ENCODE peak calls at places on chromosomes 13 and 19, in ten cellular contexts. W, C, Y, S, N, I, Q, V, A and Z are unnamed samples.

GRCh38 chr19:11028146-11028545 is 61.1 kb upstream of the LDLR start:
- DNase-seq in W (no peak), C (no peak), Y (no peak), S (no peak), N (no peak), I (no peak), Q (no peak), V (no peak), A (no peak), Z (no peak)

GRCh38 chr19:39407644-39408391 is 1.2 kb downstream of the ZFP36 start:
- DNase-seq in W (peak), C (no peak), Y (peak), S (no peak), N (peak), I (no peak), Q (peak), V (no peak), A (no peak), Z (no peak)

GRCh38 chr19:34364830-34365462 is at the start of gene GPI:
- DNase-seq in W (peak), C (no peak), Y (peak), S (no peak), N (peak), I (peak), Q (peak), V (peak), A (no peak), Z (no peak)

GRCh38 chr19:50829801-50830200 is 3.6 kb downstream of the KLK15 start:
- DNase-seq in W (no peak), C (no peak), Y (no peak), S (no peak), N (no peak), I (no peak), Q (no peak), V (no peak), A (no peak), Z (no peak)

GRCh38 chr13:99980201-99981114 is 1.1 kb upstream of the ZIC2 start:
- DNase-seq in W (peak), C (no peak), Y (peak), S (no peak), N (peak), I (peak), Q (peak), V (no peak), A (peak), Z (peak)

GRCh38 chr13:110593430-110594130 is 21.8 kb upstream of the NAXD start:
- DNase-seq in W (peak), C (no peak), Y (no peak), S (no peak), N (no peak), I (no peak), Q (no peak), V (peak), A (no peak), Z (peak)

GRCh38 chr13:48562296-48563066 is 29.6 kb upstream of the RCBTB2 start:
- DNase-seq in W (no peak), C (no peak), Y (no peak), S (no peak), N (no peak), I (no peak), Q (no peak), V (no peak), A (no peak), Z (no peak)

GRCh38 chr19:34452671-34453253 is 24.6 kb downstream of the UBA2 start:
- DNase-seq in W (peak), C (no peak), Y (no peak), S (no peak), N (no peak), I (no peak), Q (no peak), V (no peak), A (no peak), Z (no peak)

GRCh38 chr13:33932765-33933406 is 114.9 kb downstream of the RFC3 start:
- DNase-seq in W (no peak), C (no peak), Y (no peak), S (no peak), N (no peak), I (no peak), Q (no peak), V (no peak), A (no peak), Z (peak)

GRCh38 chr19:38024991-38025716 is 118.1 kb downstream of the SIPA1L3 start:
- DNase-seq in W (no peak), C (no peak), Y (no peak), S (no peak), N (no peak), I (peak), Q (no peak), V (no peak), A (no peak), Z (no peak)

GRCh38 chr19:2546128-2547032 is 70.5 kb downstream of the GADD45B start:
- DNase-seq in W (peak), C (peak), Y (peak), S (peak), N (peak), I (peak), Q (peak), V (no peak), A (peak), Z (peak)

GRCh38 chr13:82136880-82137279 is 1745.4 kb downstream of the SLITRK1 start:
- DNase-seq in W (no peak), C (no peak), Y (no peak), S (no peak), N (no peak), I (no peak), Q (no peak), V (no peak), A (no peak), Z (no peak)

GRCh38 chr13:109872864-109873263 is 86.5 kb upstream of the IRS2 start:
- DNase-seq in W (no peak), C (no peak), Y (no peak), S (no peak), N (no peak), I (no peak), Q (no peak), V (no peak), A (no peak), Z (no peak)

GRCh38 chr13:74217816-74218215 is 83.6 kb upstream of the KLF12 start:
- DNase-seq in W (peak), C (no peak), Y (no peak), S (no peak), N (no peak), I (no peak), Q (no peak), V (no peak), A (no peak), Z (peak)

GRCh38 chr13:39016789-39017188 is 21.1 kb downstream of the PROSER1 start:
- DNase-seq in W (peak), C (no peak), Y (no peak), S (no peak), N (no peak), I (peak), Q (no peak), V (peak), A (no peak), Z (no peak)

GRCh38 chr13:97198753-97199152 is 23.4 kb upstream of the MBNL2 start:
- DNase-seq in W (no peak), C (no peak), Y (no peak), S (no peak), N (no peak), I (no peak), Q (no peak), V (no peak), A (no peak), Z (no peak)

GRCh38 chr13:113420833-113421600 is 32.3 kb downstream of the ADPRHL1 start:
- DNase-seq in W (no peak), C (no peak), Y (no peak), S (no peak), N (no peak), I (no peak), Q (no peak), V (peak), A (no peak), Z (no peak)

GRCh38 chr13:30422056-30422914 is at the start of gene UBE2L5:
- DNase-seq in W (peak), C (peak), Y (peak), S (no peak), N (peak), I (peak), Q (peak), V (peak), A (peak), Z (peak)

GRCh38 chr19:5090780-5091575 is 122.1 kb downstream of the KDM4B start:
- DNase-seq in W (peak), C (no peak), Y (peak), S (no peak), N (no peak), I (peak), Q (no peak), V (no peak), A (peak), Z (peak)

GRCh38 chr13:95497307-95497943 is 55.1 kb upstream of the CLDN10 start:
- DNase-seq in W (no peak), C (no peak), Y (no peak), S (no peak), N (peak), I (no peak), Q (no peak), V (no peak), A (no peak), Z (no peak)

GRCh38 chr19:55289117-55289796 is 5.5 kb downstream of the BRSK1 start:
- DNase-seq in W (no peak), C (no peak), Y (no peak), S (no peak), N (no peak), I (no peak), Q (no peak), V (no peak), A (no peak), Z (no peak)

GRCh38 chr13:44306401-44307192 is 67.0 kb upstream of the SERP2 start:
- DNase-seq in W (peak), C (peak), Y (peak), S (no peak), N (no peak), I (no peak), Q (no peak), V (peak), A (peak), Z (peak)

GRCh38 chr19:2765376-2765775 is 17.7 kb downstream of the SGTA start:
- DNase-seq in W (no peak), C (no peak), Y (no peak), S (no peak), N (no peak), I (no peak), Q (no peak), V (no peak), A (no peak), Z (no peak)

GRCh38 chr19:35023428-35023827 is 6.8 kb upstream of the SCN1B start:
- DNase-seq in W (no peak), C (no peak), Y (no peak), S (no peak), N (no peak), I (no peak), Q (no peak), V (no peak), A (no peak), Z (no peak)

GRCh38 chr19:5091576-5092215 is 122.8 kb downstream of the KDM4B start:
- DNase-seq in W (no peak), C (no peak), Y (peak), S (no peak), N (no peak), I (no peak), Q (peak), V (no peak), A (no peak), Z (no peak)

GRCh38 chr19:50718255-50719118 is 1.1 kb downstream of the SHANK1 start:
- DNase-seq in W (no peak), C (no peak), Y (no peak), S (no peak), N (no peak), I (no peak), Q (peak), V (no peak), A (no peak), Z (no peak)

GRCh38 chr13:97179501-97179900 is 42.6 kb upstream of the MBNL2 start:
- DNase-seq in W (no peak), C (no peak), Y (no peak), S (no peak), N (no peak), I (no peak), Q (no peak), V (no peak), A (no peak), Z (no peak)

GRCh38 chr13:59531571-59532091 is 632.1 kb downstream of the DIAPH3 start:
- DNase-seq in W (peak), C (no peak), Y (peak), S (peak), N (peak), I (peak), Q (peak), V (no peak), A (peak), Z (peak)

GRCh38 chr13:49497272-49497671 is 1.5 kb downstream of the PHF11 start:
- DNase-seq in W (no peak), C (no peak), Y (no peak), S (no peak), N (no peak), I (no peak), Q (no peak), V (no peak), A (no peak), Z (no peak)

GRCh38 chr13:42466123-42466522 is 107.8 kb upstream of the TNFSF11 start:
- DNase-seq in W (no peak), C (no peak), Y (no peak), S (no peak), N (no peak), I (no peak), Q (no peak), V (no peak), A (no peak), Z (no peak)

GRCh38 chr13:38686635-38687245 is at the start of gene FREM2:
- DNase-seq in W (peak), C (no peak), Y (peak), S (no peak), N (peak), I (peak), Q (peak), V (peak), A (no peak), Z (no peak)

GRCh38 chr13:109666656-109667448 is 119.5 kb downstream of the IRS2 start:
- DNase-seq in W (no peak), C (no peak), Y (no peak), S (no peak), N (no peak), I (no peak), Q (no peak), V (peak), A (no peak), Z (peak)

GRCh38 chr13:46142692-46143238 is 37.9 kb upstream of the CPB2 start:
- DNase-seq in W (no peak), C (no peak), Y (no peak), S (no peak), N (no peak), I (no peak), Q (no peak), V (no peak), A (no peak), Z (no peak)

GRCh38 chr13:103852036-103852435 is 785.8 kb upstream of the SLC10A2 start:
- DNase-seq in W (peak), C (no peak), Y (no peak), S (no peak), N (no peak), I (no peak), Q (no peak), V (no peak), A (no peak), Z (no peak)

GRCh38 chr13:85631801-85632200 is 167.4 kb downstream of the SLITRK6 start:
- DNase-seq in W (peak), C (no peak), Y (no peak), S (no peak), N (no peak), I (no peak), Q (no peak), V (no peak), A (no peak), Z (no peak)

GRCh38 chr13:49667773-49668172 is 23.5 kb downstream of the EBPL start:
- DNase-seq in W (no peak), C (no peak), Y (no peak), S (no peak), N (no peak), I (no peak), Q (no peak), V (no peak), A (no peak), Z (peak)

GRCh38 chr19:19280561-19280960 is 7.5 kb upstream of the TM6SF2 start:
- DNase-seq in W (peak), C (no peak), Y (no peak), S (no peak), N (no peak), I (no peak), Q (no peak), V (no peak), A (no peak), Z (no peak)

GRCh38 chr13:98581971-98582702 is 5.2 kb upstream of the STK24 start:
- DNase-seq in W (peak), C (no peak), Y (no peak), S (no peak), N (no peak), I (no peak), Q (no peak), V (no peak), A (no peak), Z (peak)

GRCh38 chr13:40193290-40194203 is 472.9 kb downstream of the FOXO1 start:
- DNase-seq in W (peak), C (no peak), Y (peak), S (peak), N (no peak), I (no peak), Q (peak), V (no peak), A (no peak), Z (no peak)

GRCh38 chr13:80783926-80784325 is 443.0 kb upstream of the SPRY2 start:
- DNase-seq in W (peak), C (no peak), Y (no peak), S (no peak), N (no peak), I (no peak), Q (no peak), V (no peak), A (no peak), Z (no peak)

GRCh38 chr13:50842711-50843255 is 709 bp downstream of the DLEU7 start:
- DNase-seq in W (no peak), C (no peak), Y (no peak), S (no peak), N (no peak), I (no peak), Q (peak), V (no peak), A (no peak), Z (no peak)
- H3K4me3 ChIP-seq in W (no peak), C (peak), Y (peak), S (peak), N (no peak), I (peak), Q (peak), V (no peak), A (no peak), Z (peak)

GRCh38 chr19:46349311-46349993 is 2.6 kb downstream of the PPP5C start:
- DNase-seq in W (no peak), C (no peak), Y (no peak), S (no peak), N (no peak), I (no peak), Q (no peak), V (no peak), A (no peak), Z (no peak)

GRCh38 chr19:46345157-46345556 is 1.7 kb upstream of the PPP5C start:
- DNase-seq in W (no peak), C (no peak), Y (no peak), S (no peak), N (no peak), I (no peak), Q (no peak), V (no peak), A (no peak), Z (no peak)

GRCh38 chr19:46347985-46348384 is 1.1 kb downstream of the PPP5C start:
- DNase-seq in W (no peak), C (no peak), Y (no peak), S (no peak), N (no peak), I (no peak), Q (no peak), V (no peak), A (no peak), Z (no peak)

GRCh38 chr19:46347572-46347883 is 641 bp downstream of the PPP5C start:
- DNase-seq in W (no peak), C (no peak), Y (no peak), S (no peak), N (no peak), I (no peak), Q (no peak), V (no peak), A (no peak), Z (no peak)

DNA sequence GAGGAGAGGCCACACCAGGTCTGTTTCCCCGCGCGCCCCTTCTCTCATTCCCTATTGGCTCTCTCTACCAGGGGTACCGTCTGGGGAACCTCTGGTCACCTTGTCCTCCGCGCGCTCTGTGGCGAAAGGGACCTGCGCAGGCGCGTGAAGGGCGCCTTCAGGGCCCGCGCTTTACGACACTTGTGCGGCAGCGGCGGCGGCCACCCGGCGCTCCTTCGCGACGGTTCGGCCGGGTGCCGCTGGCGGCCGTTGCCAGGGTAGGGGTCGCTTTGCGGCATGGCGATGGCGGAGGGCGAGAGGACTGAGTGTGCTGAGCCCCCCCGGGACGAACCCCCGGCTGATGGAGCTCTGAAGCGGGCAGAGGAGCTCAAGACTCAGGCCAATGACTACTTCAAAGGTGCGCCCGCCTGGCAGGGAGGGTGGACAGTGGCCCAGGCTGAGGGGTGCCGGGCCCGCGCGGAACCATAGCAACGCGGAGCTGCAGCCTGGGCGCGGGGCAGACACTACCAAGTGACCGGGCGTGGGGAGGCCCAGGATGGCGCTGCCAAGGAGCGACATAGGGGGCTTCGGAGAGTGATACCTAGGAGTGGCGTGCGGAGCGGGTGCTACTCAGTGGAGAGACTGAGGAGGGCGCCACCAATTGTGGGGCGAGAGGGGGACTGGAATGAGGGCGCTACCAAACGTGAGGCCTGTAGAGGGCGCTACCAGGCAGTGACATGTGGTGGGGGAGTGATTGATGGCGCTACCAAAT is at the start of gene PPP5C:
- DNase-seq in W (peak), C (peak), Y (peak), S (peak), N (peak), I (peak), Q (peak), V (peak), A (peak), Z (peak)
- H3K27ac ChIP-seq in W (peak), C (peak), Y (peak), S (peak), N (peak), I (peak), Q (peak), V (peak), A (peak), Z (peak)

GRCh38 chr13:102771298-102772041 is 2.1 kb downstream of the TEX30 start:
- DNase-seq in W (no peak), C (no peak), Y (no peak), S (no peak), N (no peak), I (no peak), Q (no peak), V (no peak), A (no peak), Z (no peak)

GRCh38 chr13:102774596-102775375 is 1.2 kb upstream of the TEX30 start:
- DNase-seq in W (no peak), C (no peak), Y (no peak), S (no peak), N (no peak), I (no peak), Q (no peak), V (no peak), A (no peak), Z (no peak)

GRCh38 chr13:102772042-102772425 is 1.6 kb downstream of the TEX30 start:
- DNase-seq in W (no peak), C (no peak), Y (no peak), S (no peak), N (no peak), I (no peak), Q (no peak), V (no peak), A (no peak), Z (no peak)

GRCh38 chr13:102774210-102774560 is 599 bp upstream of the TEX30 start:
- DNase-seq in W (no peak), C (no peak), Y (no peak), S (no peak), N (no peak), I (no peak), Q (peak), V (no peak), A (no peak), Z (no peak)

GRCh38 chr13:102773441-102774209 is at the start of gene TEX30:
- DNase-seq in W (peak), C (peak), Y (peak), S (peak), N (peak), I (peak), Q (peak), V (peak), A (peak), Z (peak)
- TF ChIP-seq CTCF in W (no peak), C (no peak), Y (peak), S (no peak), N (no peak), I (no peak), Q (no peak), V (no peak), A (no peak), Z (peak)

GRCh38 chr19:9407827-9408226 is 27.5 kb downstream of the ZNF266 start:
- DNase-seq in W (no peak), C (no peak), Y (no peak), S (no peak), N (no peak), I (no peak), Q (no peak), V (no peak), A (no peak), Z (no peak)
- H3K4me3 ChIP-seq in W (peak), C (no peak), Y (no peak), S (no peak), N (no peak), I (no peak), Q (peak), V (no peak), A (no peak), Z (no peak)